ENCODE peak calls at places on chromosomes 2 and 18, in five cellular contexts. One of them, this sample, is unnamed.

GRCh38 chr2:1514391-1515072 is 101.3 kb downstream of the TPO start:
- DNase-seq in GM12878: no peak
- DNase-seq in SK-N-SH: no peak
- DNase-seq in HepG2: no peak
- DNase-seq in HCT116: no peak
- DNase-seq in this sample: no peak

GRCh38 chr2:242020196-242021004 is 150.9 kb downstream of the RTP5 start:
- DNase-seq in GM12878: no peak
- DNase-seq in SK-N-SH: no peak
- DNase-seq in HepG2: peak
- DNase-seq in HCT116: no peak
- DNase-seq in this sample: no peak

GRCh38 chr2:195490304-195490703 is 166.7 kb upstream of the SLC39A10 start:
- DNase-seq in GM12878: no peak
- DNase-seq in SK-N-SH: no peak
- DNase-seq in HepG2: no peak
- DNase-seq in HCT116: no peak
- DNase-seq in this sample: no peak

GRCh38 chr18:39825485-39825884 is 2129.5 kb upstream of the PIK3C3 start:
- DNase-seq in GM12878: no peak
- DNase-seq in SK-N-SH: no peak
- DNase-seq in HepG2: no peak
- DNase-seq in HCT116: no peak
- DNase-seq in this sample: no peak

GRCh38 chr2:210611466-210611865 is 55.1 kb downstream of the CPS1 start:
- DNase-seq in GM12878: no peak
- DNase-seq in SK-N-SH: no peak
- DNase-seq in HepG2: no peak
- DNase-seq in HCT116: no peak
- DNase-seq in this sample: no peak

GRCh38 chr2:9945596-9945995 is 5.9 kb upstream of the GRHL1 start:
- DNase-seq in GM12878: no peak
- DNase-seq in SK-N-SH: no peak
- DNase-seq in HepG2: no peak
- DNase-seq in HCT116: no peak
- DNase-seq in this sample: no peak

GRCh38 chr18:3451166-3451988 is 1.4 kb downstream of the TGIF1 start:
- DNase-seq in GM12878: no peak
- DNase-seq in SK-N-SH: peak
- DNase-seq in HepG2: peak
- DNase-seq in HCT116: no peak
- DNase-seq in this sample: peak

GRCh38 chr2:152050915-152051314 is 47.9 kb downstream of the CACNB4 start:
- DNase-seq in GM12878: no peak
- DNase-seq in SK-N-SH: no peak
- DNase-seq in HepG2: no peak
- DNase-seq in HCT116: no peak
- DNase-seq in this sample: no peak

GRCh38 chr18:711693-712400 is 583 bp downstream of the ENOSF1 start:
- DNase-seq in GM12878: peak
- DNase-seq in SK-N-SH: peak
- DNase-seq in HepG2: peak
- DNase-seq in HCT116: peak
- DNase-seq in this sample: peak

GRCh38 chr18:650428-650858 is 7.0 kb upstream of the TYMS start:
- DNase-seq in GM12878: peak
- DNase-seq in SK-N-SH: no peak
- DNase-seq in HepG2: no peak
- DNase-seq in HCT116: no peak
- DNase-seq in this sample: no peak

GRCh38 chr2:38613126-38613848 is 10.6 kb upstream of the HNRNPLL start:
- DNase-seq in GM12878: no peak
- DNase-seq in SK-N-SH: no peak
- DNase-seq in HepG2: no peak
- DNase-seq in HCT116: no peak
- DNase-seq in this sample: no peak

GRCh38 chr2:1884933-1885580 is 140.7 kb upstream of the PXDN start:
- DNase-seq in GM12878: no peak
- DNase-seq in SK-N-SH: no peak
- DNase-seq in HepG2: no peak
- DNase-seq in HCT116: no peak
- DNase-seq in this sample: no peak

GRCh38 chr2:168047291-168047690 is 200.1 kb downstream of the STK39 start:
- DNase-seq in GM12878: no peak
- DNase-seq in SK-N-SH: no peak
- DNase-seq in HepG2: peak
- DNase-seq in HCT116: no peak
- DNase-seq in this sample: no peak

GRCh38 chr18:41681138-41681881 is 273.7 kb upstream of the PIK3C3 start:
- DNase-seq in GM12878: no peak
- DNase-seq in SK-N-SH: no peak
- DNase-seq in HepG2: no peak
- DNase-seq in HCT116: no peak
- DNase-seq in this sample: no peak

GRCh38 chr2:13919981-13920382 is 712.5 kb upstream of the LRATD1 start:
- DNase-seq in GM12878: no peak
- DNase-seq in SK-N-SH: no peak
- DNase-seq in HepG2: no peak
- DNase-seq in HCT116: no peak
- DNase-seq in this sample: no peak

GRCh38 chr18:39960545-39960944 is 1994.5 kb upstream of the PIK3C3 start:
- DNase-seq in GM12878: no peak
- DNase-seq in SK-N-SH: no peak
- DNase-seq in HepG2: no peak
- DNase-seq in HCT116: no peak
- DNase-seq in this sample: no peak

GRCh38 chr2:14716319-14716718 is 83.8 kb downstream of the LRATD1 start:
- DNase-seq in GM12878: no peak
- DNase-seq in SK-N-SH: peak
- DNase-seq in HepG2: no peak
- DNase-seq in HCT116: no peak
- DNase-seq in this sample: no peak

GRCh38 chr2:161265874-161266273 is 42.4 kb upstream of the PSMD14 start:
- DNase-seq in GM12878: no peak
- DNase-seq in SK-N-SH: no peak
- DNase-seq in HepG2: no peak
- DNase-seq in HCT116: no peak
- DNase-seq in this sample: no peak

GRCh38 chr18:42583197-42583776 is 532.2 kb downstream of the RIT2 start:
- DNase-seq in GM12878: no peak
- DNase-seq in SK-N-SH: no peak
- DNase-seq in HepG2: no peak
- DNase-seq in HCT116: no peak
- DNase-seq in this sample: no peak

GRCh38 chr18:75607701-75608100 is 180.2 kb upstream of the SMIM21 start:
- DNase-seq in GM12878: no peak
- DNase-seq in SK-N-SH: no peak
- DNase-seq in HepG2: no peak
- DNase-seq in HCT116: no peak
- DNase-seq in this sample: no peak

GRCh38 chr2:219358170-219359075 is 25.9 kb upstream of the RESP18 start:
- DNase-seq in GM12878: no peak
- DNase-seq in SK-N-SH: peak
- DNase-seq in HepG2: no peak
- DNase-seq in HCT116: no peak
- DNase-seq in this sample: no peak

GRCh38 chr18:62524443-62525200 is 1.8 kb downstream of the ZCCHC2 start:
- DNase-seq in GM12878: no peak
- DNase-seq in SK-N-SH: peak
- DNase-seq in HepG2: no peak
- DNase-seq in HCT116: no peak
- DNase-seq in this sample: peak

GRCh38 chr2:30385327-30385726 is 61.7 kb upstream of the LCLAT1 start:
- DNase-seq in GM12878: no peak
- DNase-seq in SK-N-SH: no peak
- DNase-seq in HepG2: no peak
- DNase-seq in HCT116: no peak
- DNase-seq in this sample: peak

GRCh38 chr2:160970052-160970846 is 190.0 kb upstream of the TANK start:
- DNase-seq in GM12878: no peak
- DNase-seq in SK-N-SH: peak
- DNase-seq in HepG2: peak
- DNase-seq in HCT116: peak
- DNase-seq in this sample: peak

GRCh38 chr2:41870948-41871522 is 176.8 kb upstream of the PKDCC start:
- DNase-seq in GM12878: no peak
- DNase-seq in SK-N-SH: peak
- DNase-seq in HepG2: no peak
- DNase-seq in HCT116: no peak
- DNase-seq in this sample: no peak

GRCh38 chr2:241224851-241225438 is 36.5 kb downstream of the ANO7 start:
- DNase-seq in GM12878: no peak
- DNase-seq in SK-N-SH: no peak
- DNase-seq in HepG2: no peak
- DNase-seq in HCT116: no peak
- DNase-seq in this sample: no peak

GRCh38 chr2:132448771-132449170 is 32.2 kb downstream of the GPR39 start:
- DNase-seq in GM12878: no peak
- DNase-seq in SK-N-SH: peak
- DNase-seq in HepG2: no peak
- DNase-seq in HCT116: no peak
- DNase-seq in this sample: peak

GRCh38 chr2:231807020-231807419 is 20.8 kb downstream of the COPS7B start:
- DNase-seq in GM12878: no peak
- DNase-seq in SK-N-SH: no peak
- DNase-seq in HepG2: no peak
- DNase-seq in HCT116: no peak
- DNase-seq in this sample: no peak
- TF ChIP-seq JUND in GM12878: no peak
- TF ChIP-seq JUND in SK-N-SH: no peak
- TF ChIP-seq JUND in HepG2: no peak
- TF ChIP-seq JUND in HCT116: no peak
- TF ChIP-seq JUND in this sample: no peak

GRCh38 chr2:19866741-19867140 is 35.0 kb downstream of the TTC32 start:
- DNase-seq in GM12878: no peak
- DNase-seq in SK-N-SH: no peak
- DNase-seq in HepG2: no peak
- DNase-seq in HCT116: no peak
- DNase-seq in this sample: no peak

GRCh38 chr2:19864369-19864768 is 37.4 kb downstream of the TTC32 start:
- DNase-seq in GM12878: no peak
- DNase-seq in SK-N-SH: no peak
- DNase-seq in HepG2: no peak
- DNase-seq in HCT116: no peak
- DNase-seq in this sample: no peak

GRCh38 chr2:19865151-19865550 is 36.6 kb downstream of the TTC32 start:
- DNase-seq in GM12878: no peak
- DNase-seq in SK-N-SH: peak
- DNase-seq in HepG2: no peak
- DNase-seq in HCT116: no peak
- DNase-seq in this sample: no peak

GRCh38 chr2:19861771-19862170 is 40.0 kb downstream of the TTC32 start:
- DNase-seq in GM12878: no peak
- DNase-seq in SK-N-SH: no peak
- DNase-seq in HepG2: no peak
- DNase-seq in HCT116: no peak
- DNase-seq in this sample: no peak

GRCh38 chr2:19863303-19864041 is 38.3 kb downstream of the TTC32 start:
- DNase-seq in GM12878: no peak
- DNase-seq in SK-N-SH: peak
- DNase-seq in HepG2: peak
- DNase-seq in HCT116: peak
- DNase-seq in this sample: peak
- TF ChIP-seq JUND in GM12878: no peak
- TF ChIP-seq JUND in SK-N-SH: no peak
- TF ChIP-seq JUND in HepG2: peak
- TF ChIP-seq JUND in HCT116: no peak
- TF ChIP-seq JUND in this sample: no peak

DNA sequence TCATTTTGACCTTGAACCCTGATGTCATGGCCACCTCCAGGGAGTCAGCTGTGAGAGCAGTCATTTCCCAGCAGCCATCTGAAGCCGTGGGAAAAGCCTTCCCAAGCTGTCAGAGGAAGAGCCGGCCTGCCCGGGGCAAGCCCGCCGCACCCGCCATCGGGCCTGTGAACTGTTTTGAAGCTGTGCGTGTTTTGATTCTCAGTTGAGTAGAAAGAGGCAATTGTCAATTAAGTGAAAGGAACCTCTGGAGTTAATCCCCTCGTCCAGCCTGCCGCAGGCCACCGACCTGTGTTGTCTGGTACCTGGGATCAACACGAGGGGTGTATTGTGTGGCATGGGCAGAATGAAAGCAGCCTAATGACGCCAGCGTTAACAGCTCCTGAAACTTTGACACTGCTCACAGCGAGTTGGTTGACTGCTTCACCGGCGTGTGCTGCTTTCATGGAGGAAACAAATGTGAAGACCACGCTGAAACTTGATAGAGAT is 318.4 kb downstream of the AGAP1 start:
- DNase-seq in GM12878: no peak
- DNase-seq in SK-N-SH: no peak
- DNase-seq in HepG2: no peak
- DNase-seq in HCT116: no peak
- DNase-seq in this sample: no peak
- TF ChIP-seq JUND in GM12878: no peak
- TF ChIP-seq JUND in SK-N-SH: no peak
- TF ChIP-seq JUND in HepG2: no peak
- TF ChIP-seq JUND in HCT116: no peak
- TF ChIP-seq JUND in this sample: no peak

GRCh38 chr2:75729861-75730260 is 19.1 kb upstream of the GCFC2 start:
- DNase-seq in GM12878: no peak
- DNase-seq in SK-N-SH: peak
- DNase-seq in HepG2: peak
- DNase-seq in HCT116: no peak
- DNase-seq in this sample: no peak

DNA sequence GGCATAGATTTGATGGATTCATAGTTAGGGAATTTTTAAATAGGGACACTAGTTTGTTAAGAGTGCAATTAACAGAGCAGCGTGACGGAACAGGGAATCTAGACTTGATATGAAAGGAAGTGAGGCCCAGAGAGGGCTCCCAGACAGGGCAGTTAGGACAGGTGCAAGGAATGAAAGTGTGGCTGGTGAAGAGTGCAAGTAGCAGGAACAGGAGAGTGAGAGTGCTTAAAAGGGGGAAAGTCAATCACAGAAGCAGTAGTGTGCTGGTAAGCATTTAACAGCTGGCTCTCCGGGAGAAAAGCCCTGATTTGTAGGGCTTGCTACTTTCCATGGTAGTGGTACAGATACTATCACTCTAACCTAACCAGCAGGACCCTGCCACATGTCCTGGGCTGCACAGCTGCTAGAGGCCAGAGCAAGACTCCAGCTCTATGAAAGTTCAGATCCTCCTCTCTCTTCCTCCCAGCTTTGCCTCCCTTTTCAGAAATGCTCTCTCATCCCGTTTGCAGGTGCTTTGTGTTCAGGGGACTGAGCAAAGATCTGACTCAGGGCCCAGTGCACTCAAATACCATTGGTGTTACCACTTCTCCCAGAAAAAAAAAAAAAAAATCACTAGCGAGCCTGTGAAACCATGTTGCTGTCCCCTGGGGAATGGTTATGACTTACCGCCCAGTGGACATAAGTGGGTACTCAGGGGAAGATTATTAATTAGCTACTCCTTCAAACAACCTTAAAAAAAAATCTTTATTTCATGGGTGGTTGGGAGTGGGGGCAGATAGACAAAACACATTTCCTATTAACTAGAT is 18.1 kb upstream of the GCFC2 start:
- DNase-seq in GM12878: no peak
- DNase-seq in SK-N-SH: peak
- DNase-seq in HepG2: no peak
- DNase-seq in HCT116: no peak
- DNase-seq in this sample: no peak
- TF ChIP-seq JUND in GM12878: no peak
- TF ChIP-seq JUND in SK-N-SH: no peak
- TF ChIP-seq JUND in HepG2: no peak
- TF ChIP-seq JUND in HCT116: no peak
- TF ChIP-seq JUND in this sample: no peak

GRCh38 chr2:72894466-72894865 is 7.3 kb downstream of the SPR start:
- DNase-seq in GM12878: no peak
- DNase-seq in SK-N-SH: no peak
- DNase-seq in HepG2: no peak
- DNase-seq in HCT116: no peak
- DNase-seq in this sample: no peak
- TF ChIP-seq JUND in GM12878: no peak
- TF ChIP-seq JUND in SK-N-SH: no peak
- TF ChIP-seq JUND in HepG2: no peak
- TF ChIP-seq JUND in HCT116: no peak
- TF ChIP-seq JUND in this sample: no peak

This sample was measured in T47D.